ENCODE peak calls at places on chromosomes 5 and 9, in seven cellular contexts. Q, I, C, L, P, D and A are unnamed samples.

GRCh38 chr9:119284118-119284517 is 85.1 kb downstream of the BRINP1 start:
- DNase-seq in I (no peak), Q (no peak), C (no peak), D (no peak), L (peak), P (no peak), A (no peak)

GRCh38 chr9:33416996-33417395 is 14.6 kb upstream of the AQP7 start:
- DNase-seq in C (no peak), I (no peak), L (no peak), Q (no peak), P (no peak), D (no peak), A (no peak)

GRCh38 chr5:10103098-10103497 is 146.6 kb downstream of the ATPSCKMT start:
- DNase-seq in I (no peak), Q (no peak), D (no peak), L (no peak), C (no peak), P (no peak), A (no peak)

GRCh38 chr9:26296910-26297309 is 595.7 kb downstream of the CAAP1 start:
- DNase-seq in C (no peak), P (no peak), I (no peak), Q (no peak), L (no peak), D (no peak), A (peak)

GRCh38 chr5:151953833-151954232 is 29.2 kb upstream of the GLRA1 start:
- DNase-seq in L (no peak), Q (no peak), I (no peak), C (no peak), P (no peak), D (no peak), A (no peak)

GRCh38 chr5:148796931-148797330 is 29.5 kb upstream of the ADRB2 start:
- DNase-seq in Q (no peak), P (no peak), D (no peak), L (no peak), C (no peak), I (no peak), A (peak)

GRCh38 chr5:115415143-115415491 is 118.7 kb upstream of the CCDC112 start:
- DNase-seq in P (no peak), I (peak), C (no peak), D (peak), Q (no peak), L (peak), A (peak)

GRCh38 chr9:75810063-75810462 is 80.4 kb upstream of the PCSK5 start:
- DNase-seq in I (no peak), L (no peak), D (no peak), Q (no peak), C (no peak), P (no peak), A (no peak)

GRCh38 chr5:123776761-123777160 is 264.8 kb downstream of the CSNK1G3 start:
- DNase-seq in L (no peak), I (no peak), P (no peak), D (no peak), C (no peak), Q (no peak), A (peak)